ENCODE peak calls at places on chromosome X, in five cellular contexts. W is Peyer's patch, P is endodermal cell, L is fibroblast of lung, E is D721Med. V is an unnamed sample.
A peak's percentile ranks its signal among the peaks of the same experiment; 100 is the strongest.

GRCh38 chrX:2901367-2902036 is 27.6 kb downstream of the ARSD start:
- DNase-seq in W (no peak), P (peak; percentile 34), L (no peak), E (no peak), V (no peak)

GRCh38 chrX:37779857-37780256 is at the start of gene CYBB:
- DNase-seq in W (peak; percentile 48), P (no peak), L (no peak), E (no peak), V (no peak)

GRCh38 chrX:13693341-13693871 is 4.5 kb downstream of the RAB9A start:
- DNase-seq in W (no peak), P (peak; percentile 54), L (no peak), E (no peak), V (no peak)

GRCh38 chrX:103442536-103442901 is 66.2 kb downstream of the BEX3 start:
- DNase-seq in W (no peak), P (no peak), L (peak; percentile 75), E (no peak), V (no peak)

GRCh38 chrX:291411-291901 is 10.3 kb downstream of the PLCXD1 start:
- DNase-seq in W (no peak), P (no peak), L (no peak), E (no peak), V (no peak)

GRCh38 chrX:145292208-145292607 is 44.9 kb downstream of the SPANXN1 start:
- DNase-seq in W (no peak), P (no peak), L (peak; percentile 0), E (no peak), V (no peak)

GRCh38 chrX:3655181-3655580 is 58.3 kb downstream of the PRKX start:
- DNase-seq in W (no peak), P (no peak), L (no peak), E (no peak), V (no peak)

GRCh38 chrX:121333942-121334341 is 286.5 kb downstream of the GLUD2 start:
- DNase-seq in W (no peak), P (no peak), L (no peak), E (no peak), V (no peak)

GRCh38 chrX:31555506-31555905 is 483.7 kb upstream of the FTHL17 start:
- DNase-seq in W (no peak), P (no peak), L (peak; percentile 44), E (no peak), V (no peak)

GRCh38 chrX:148928803-148929202 is 428.4 kb downstream of the AFF2 start:
- DNase-seq in W (no peak), P (no peak), L (peak; percentile 70), E (no peak), V (no peak)

GRCh38 chrX:40174594-40175415 is 77.0 kb upstream of the BCOR start:
- DNase-seq in W (no peak), P (peak; percentile 59), L (peak; percentile 66), E (no peak), V (peak; percentile 88)

GRCh38 chrX:130482871-130483270 is 81.1 kb downstream of the RBMX2 start:
- DNase-seq in W (no peak), P (no peak), L (peak; percentile 1), E (no peak), V (no peak)

GRCh38 chrX:21885568-21885967 is 29.8 kb downstream of the YY2 start:
- DNase-seq in W (no peak), P (no peak), L (peak; percentile 69), E (no peak), V (no peak)

GRCh38 chrX:11105080-11105479 is 6.1 kb upstream of the HCCS start:
- DNase-seq in W (no peak), P (no peak), L (peak; percentile 69), E (no peak), V (no peak)

GRCh38 chrX:47584714-47585113 is 2.5 kb downstream of the TIMP1 start:
- DNase-seq in W (no peak), P (no peak), L (no peak), E (no peak), V (no peak)

GRCh38 chrX:29297171-29297800 is 710.0 kb downstream of the IL1RAPL1 start:
- DNase-seq in W (no peak), P (no peak), L (no peak), E (no peak), V (no peak)

GRCh38 chrX:47143894-47144625 is 442 bp downstream of the NDUFB11 start:
- DNase-seq in W (peak; percentile 31), P (no peak), L (no peak), E (no peak), V (peak; percentile 63)

GRCh38 chrX:77275392-77275791 is 171.8 kb upstream of the FGF16 start:
- DNase-seq in W (no peak), P (no peak), L (no peak), E (no peak), V (no peak)

GRCh38 chrX:136497556-136498048 is at the start of gene HTATSF1:
- DNase-seq in W (no peak), P (no peak), L (no peak), E (no peak), V (no peak)

GRCh38 chrX:25295466-25295865 is 279.7 kb upstream of the ARX start:
- DNase-seq in W (no peak), P (no peak), L (no peak), E (no peak), V (no peak)